ENCODE peak calls at places on chromosomes 3 and 15, in five cellular contexts. One of them, this sample, is unnamed.

GRCh38 chr3:192917508-192918274 is at the start of gene MB21D2:
- DNase-seq in astrocyte: peak; percentile 73
- DNase-seq in IMR-90: peak; percentile 80
- DNase-seq in CD8-positive, alpha-beta T cell: peak; percentile 21
- DNase-seq in PC-3: peak; percentile 83
- DNase-seq in this sample: peak; percentile 76

GRCh38 chr3:174253221-174253620 is 605.9 kb upstream of the NAALADL2 start:
- DNase-seq in CD8-positive, alpha-beta T cell: no peak
- DNase-seq in PC-3: no peak
- DNase-seq in astrocyte: no peak
- DNase-seq in IMR-90: no peak
- DNase-seq in this sample: no peak

GRCh38 chr3:66350601-66351000 is 129.8 kb downstream of the SLC25A26 start:
- DNase-seq in CD8-positive, alpha-beta T cell: no peak
- DNase-seq in IMR-90: peak; percentile 61
- DNase-seq in astrocyte: peak; percentile 64
- DNase-seq in PC-3: no peak
- DNase-seq in this sample: no peak

GRCh38 chr3:161559177-161559998 is 62.8 kb downstream of the OTOL1 start:
- DNase-seq in CD8-positive, alpha-beta T cell: no peak
- DNase-seq in IMR-90: peak; percentile 9
- DNase-seq in PC-3: peak; percentile 75
- DNase-seq in astrocyte: peak; percentile 45
- DNase-seq in this sample: no peak

GRCh38 chr3:110815008-110815583 is 256.5 kb upstream of the NECTIN3 start:
- DNase-seq in PC-3: peak; percentile 84
- DNase-seq in IMR-90: peak; percentile 92
- DNase-seq in CD8-positive, alpha-beta T cell: no peak
- DNase-seq in astrocyte: peak; percentile 93
- DNase-seq in this sample: no peak

GRCh38 chr15:62110000-62110851 is 43.4 kb downstream of the C2CD4A start:
- DNase-seq in CD8-positive, alpha-beta T cell: no peak
- DNase-seq in astrocyte: peak; percentile 68
- DNase-seq in PC-3: peak; percentile 80
- DNase-seq in IMR-90: peak; percentile 62
- DNase-seq in this sample: peak; percentile 31

GRCh38 chr3:30664449-30664848 is 58.0 kb downstream of the TGFBR2 start:
- DNase-seq in IMR-90: no peak
- DNase-seq in astrocyte: no peak
- DNase-seq in PC-3: no peak
- DNase-seq in CD8-positive, alpha-beta T cell: no peak
- DNase-seq in this sample: no peak

GRCh38 chr15:30925686-30926085 is 22.0 kb downstream of the FAN1 start:
- DNase-seq in CD8-positive, alpha-beta T cell: no peak
- DNase-seq in PC-3: no peak
- DNase-seq in IMR-90: no peak
- DNase-seq in astrocyte: no peak
- DNase-seq in this sample: no peak

GRCh38 chr15:45132844-45133560 is 3.2 kb downstream of the DUOX1 start:
- DNase-seq in CD8-positive, alpha-beta T cell: no peak
- DNase-seq in IMR-90: no peak
- DNase-seq in PC-3: peak; percentile 19
- DNase-seq in astrocyte: no peak
- DNase-seq in this sample: no peak

GRCh38 chr3:194421-194820 is 2.1 kb upstream of the CHL1 start:
- DNase-seq in astrocyte: no peak
- DNase-seq in IMR-90: no peak
- DNase-seq in PC-3: no peak
- DNase-seq in CD8-positive, alpha-beta T cell: no peak
- DNase-seq in this sample: no peak

GRCh38 chr3:190281308-190282051 is 40.8 kb downstream of the CLDN1 start:
- DNase-seq in IMR-90: peak; percentile 28
- DNase-seq in PC-3: no peak
- DNase-seq in astrocyte: no peak
- DNase-seq in CD8-positive, alpha-beta T cell: no peak
- DNase-seq in this sample: no peak

GRCh38 chr3:8805774-8806173 is 36.4 kb upstream of the OXTR start:
- DNase-seq in CD8-positive, alpha-beta T cell: no peak
- DNase-seq in PC-3: no peak
- DNase-seq in astrocyte: no peak
- DNase-seq in IMR-90: no peak
- DNase-seq in this sample: no peak

GRCh38 chr3:58522759-58523425 is 14.1 kb downstream of the ACOX2 start:
- DNase-seq in IMR-90: no peak
- DNase-seq in CD8-positive, alpha-beta T cell: no peak
- DNase-seq in astrocyte: no peak
- DNase-seq in PC-3: no peak
- DNase-seq in this sample: no peak

GRCh38 chr15:100769043-100769974 is 110.3 kb upstream of the ALDH1A3 start:
- DNase-seq in astrocyte: no peak
- DNase-seq in IMR-90: no peak
- DNase-seq in PC-3: no peak
- DNase-seq in CD8-positive, alpha-beta T cell: no peak
- DNase-seq in this sample: no peak

GRCh38 chr15:55775316-55775715 is 32.4 kb upstream of the PRTG start:
- DNase-seq in CD8-positive, alpha-beta T cell: no peak
- DNase-seq in astrocyte: no peak
- DNase-seq in PC-3: peak; percentile 27
- DNase-seq in IMR-90: no peak
- DNase-seq in this sample: no peak

GRCh38 chr3:40258555-40258954 is 51.0 kb upstream of the EIF1B start:
- DNase-seq in PC-3: peak; percentile 66
- DNase-seq in IMR-90: peak; percentile 2
- DNase-seq in astrocyte: peak; percentile 5
- DNase-seq in CD8-positive, alpha-beta T cell: no peak
- DNase-seq in this sample: no peak

GRCh38 chr15:99361541-99362185 is 110.4 kb downstream of the LRRC28 start:
- DNase-seq in PC-3: peak; percentile 51
- DNase-seq in astrocyte: no peak
- DNase-seq in IMR-90: peak; percentile 42
- DNase-seq in CD8-positive, alpha-beta T cell: no peak
- DNase-seq in this sample: no peak

GRCh38 chr3:156483426-156483825 is 71.5 kb downstream of the SSR3 start:
- DNase-seq in PC-3: peak; percentile 92
- DNase-seq in astrocyte: peak; percentile 90
- DNase-seq in CD8-positive, alpha-beta T cell: no peak
- DNase-seq in IMR-90: peak; percentile 86
- DNase-seq in this sample: no peak

GRCh38 chr3:94083261-94083660 is 20.4 kb downstream of the NSUN3 start:
- DNase-seq in astrocyte: no peak
- DNase-seq in CD8-positive, alpha-beta T cell: no peak
- DNase-seq in IMR-90: no peak
- DNase-seq in PC-3: no peak
- DNase-seq in this sample: no peak

GRCh38 chr3:45618081-45618509 is 23.5 kb downstream of the LIMD1 start:
- DNase-seq in PC-3: no peak
- DNase-seq in astrocyte: no peak
- DNase-seq in CD8-positive, alpha-beta T cell: no peak
- DNase-seq in IMR-90: peak; percentile 41
- DNase-seq in this sample: no peak

GRCh38 chr3:25428003-25428861 is at the start of gene RARB:
- DNase-seq in astrocyte: peak; percentile 95
- DNase-seq in PC-3: no peak
- DNase-seq in IMR-90: peak; percentile 81
- DNase-seq in CD8-positive, alpha-beta T cell: no peak
- DNase-seq in this sample: peak; percentile 79

GRCh38 chr15:95520922-95521321 is 809.6 kb upstream of the NR2F2 start:
- DNase-seq in CD8-positive, alpha-beta T cell: no peak
- DNase-seq in IMR-90: no peak
- DNase-seq in astrocyte: no peak
- DNase-seq in PC-3: no peak
- DNase-seq in this sample: no peak

GRCh38 chr3:197737319-197737649 is 580 bp upstream of the RUBCN start:
- DNase-seq in CD8-positive, alpha-beta T cell: no peak
- DNase-seq in astrocyte: no peak
- DNase-seq in PC-3: no peak
- DNase-seq in IMR-90: no peak
- DNase-seq in this sample: no peak

GRCh38 chr3:170721563-170721962 is 135.7 kb upstream of the SLC7A14 start:
- DNase-seq in PC-3: no peak
- DNase-seq in astrocyte: no peak
- DNase-seq in IMR-90: no peak
- DNase-seq in CD8-positive, alpha-beta T cell: no peak
- DNase-seq in this sample: no peak

GRCh38 chr3:44506961-44507360 is 29.5 kb upstream of the ZNF445 start:
- DNase-seq in IMR-90: no peak
- DNase-seq in astrocyte: no peak
- DNase-seq in PC-3: no peak
- DNase-seq in CD8-positive, alpha-beta T cell: no peak
- DNase-seq in this sample: no peak

GRCh38 chr3:60746043-60746638 is 505.1 kb downstream of the FHIT start:
- DNase-seq in PC-3: no peak
- DNase-seq in IMR-90: no peak
- DNase-seq in CD8-positive, alpha-beta T cell: no peak
- DNase-seq in astrocyte: no peak
- DNase-seq in this sample: no peak

GRCh38 chr3:2156244-2156847 is 57.7 kb downstream of the CNTN4 start:
- DNase-seq in astrocyte: no peak
- DNase-seq in CD8-positive, alpha-beta T cell: no peak
- DNase-seq in IMR-90: no peak
- DNase-seq in PC-3: peak; percentile 3
- DNase-seq in this sample: no peak

GRCh38 chr3:197482001-197482400 is 73.8 kb downstream of the BDH1 start:
- DNase-seq in IMR-90: peak; percentile 76
- DNase-seq in astrocyte: peak; percentile 74
- DNase-seq in PC-3: peak; percentile 58
- DNase-seq in CD8-positive, alpha-beta T cell: no peak
- DNase-seq in this sample: no peak

GRCh38 chr3:126133606-126134005 is 46.8 kb downstream of the ALDH1L1 start:
- DNase-seq in PC-3: no peak
- DNase-seq in CD8-positive, alpha-beta T cell: no peak
- DNase-seq in IMR-90: no peak
- DNase-seq in astrocyte: no peak
- DNase-seq in this sample: peak; percentile 8
- H3K27ac ChIP-seq in PC-3: no peak overlapping the region
- H3K27ac ChIP-seq in CD8-positive, alpha-beta T cell: no peak overlapping the region
- H3K27ac ChIP-seq in IMR-90: no peak overlapping the region
- H3K27ac ChIP-seq in astrocyte: no peak overlapping the region
- H3K27ac ChIP-seq in this sample: no peak overlapping the region

DNA sequence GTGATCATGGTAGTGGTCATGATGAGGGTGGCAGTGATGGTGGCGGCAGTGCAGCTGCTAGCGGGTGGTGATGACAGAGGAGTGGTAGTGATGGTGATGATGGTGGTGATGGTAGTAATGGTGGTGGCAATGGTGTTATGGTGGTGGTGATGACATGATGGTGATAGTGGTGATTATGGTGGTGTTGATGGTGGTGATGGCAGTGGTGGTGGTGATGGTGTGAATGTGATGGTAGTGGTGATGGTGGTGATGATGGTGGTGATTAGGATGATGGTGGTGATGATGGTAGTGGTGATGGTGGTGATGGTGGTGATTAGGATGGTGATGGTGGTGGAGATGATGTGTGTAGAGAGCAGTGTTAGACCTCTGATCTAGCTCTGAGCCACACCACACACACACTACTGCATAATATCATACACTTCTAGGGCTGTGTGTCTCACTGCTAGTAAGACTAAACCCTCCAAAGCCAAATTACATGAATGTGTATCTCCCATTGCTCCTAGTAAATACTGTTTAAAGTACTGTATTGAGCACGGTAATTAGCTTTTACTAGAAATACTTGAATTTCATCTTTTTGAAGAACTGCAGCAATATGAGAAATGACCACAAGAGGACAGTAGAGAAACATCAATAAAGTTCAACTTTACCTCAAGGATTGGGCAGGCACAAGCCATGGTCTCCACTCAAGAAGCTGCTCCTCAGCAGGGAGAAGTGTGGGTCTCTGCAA is 28.8 kb downstream of the TMED3 start:
- DNase-seq in PC-3: peak; percentile 66
- DNase-seq in CD8-positive, alpha-beta T cell: no peak
- DNase-seq in IMR-90: peak; percentile 60
- DNase-seq in astrocyte: peak; percentile 23
- DNase-seq in this sample: no peak
- TF ChIP-seq CTCF in PC-3: peak; percentile 87
- TF ChIP-seq CTCF in CD8-positive, alpha-beta T cell: peak; percentile 59
- TF ChIP-seq CTCF in IMR-90: peak; percentile 96
- TF ChIP-seq CTCF in astrocyte: peak; percentile 98
- TF ChIP-seq CTCF in this sample: peak; percentile 52

DNA sequence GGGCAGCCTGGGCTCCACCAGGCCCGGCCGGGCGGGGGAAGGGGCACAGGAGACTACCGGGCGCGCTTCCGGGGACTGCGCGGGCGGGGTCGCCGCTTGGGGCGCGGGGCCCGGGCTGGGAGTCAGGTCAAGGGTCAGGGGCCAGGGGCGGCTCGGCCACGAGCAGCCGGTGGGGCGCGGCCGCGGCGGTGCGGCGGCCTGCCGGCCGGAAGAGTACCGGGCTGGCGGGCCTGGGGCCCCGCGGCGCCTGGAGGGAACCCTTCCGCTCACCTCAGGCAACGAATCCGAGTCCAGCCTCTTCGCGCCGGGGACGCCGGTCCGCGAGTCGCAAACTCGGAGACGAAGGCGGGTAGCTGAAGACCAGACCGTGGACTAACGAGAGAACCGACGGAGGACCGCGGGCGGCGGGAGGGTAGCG is 217 bp downstream of the RHOA start:
- DNase-seq in CD8-positive, alpha-beta T cell: peak; percentile 38
- DNase-seq in astrocyte: no peak
- DNase-seq in PC-3: no peak
- DNase-seq in IMR-90: no peak
- DNase-seq in this sample: peak; percentile 53
- H3K4me1 ChIP-seq in CD8-positive, alpha-beta T cell: peaks cover 70% of the 10 kb centered on the region
- H3K4me1 ChIP-seq in astrocyte: peaks cover 29% of the 10 kb centered on the region
- H3K4me1 ChIP-seq in PC-3: peaks cover 28% of the 10 kb centered on the region
- H3K4me1 ChIP-seq in IMR-90: peaks cover 9% of the 10 kb centered on the region
- H3K4me1 ChIP-seq in this sample: peaks cover 13% of the 10 kb centered on the region

GRCh38 chr3:123447416-123447748 is 1.5 kb downstream of the ADCY5 start:
- DNase-seq in astrocyte: no peak
- DNase-seq in IMR-90: no peak
- DNase-seq in CD8-positive, alpha-beta T cell: no peak
- DNase-seq in PC-3: no peak
- DNase-seq in this sample: no peak
- H3K27ac ChIP-seq in astrocyte: no peak overlapping the region
- H3K27ac ChIP-seq in IMR-90: no peak overlapping the region
- H3K27ac ChIP-seq in CD8-positive, alpha-beta T cell: no peak overlapping the region
- H3K27ac ChIP-seq in PC-3: no peak overlapping the region
- H3K27ac ChIP-seq in this sample: peak overlapping the region; percentile 11

GRCh38 chr15:64193971-64194370 is 31.1 kb upstream of the PPIB start:
- DNase-seq in astrocyte: no peak
- DNase-seq in IMR-90: no peak
- DNase-seq in CD8-positive, alpha-beta T cell: no peak
- DNase-seq in PC-3: no peak
- DNase-seq in this sample: no peak
- TF ChIP-seq CTCF in astrocyte: no peak
- TF ChIP-seq CTCF in IMR-90: no peak
- TF ChIP-seq CTCF in CD8-positive, alpha-beta T cell: no peak
- TF ChIP-seq CTCF in PC-3: no peak
- TF ChIP-seq CTCF in this sample: no peak

This sample was measured in uterus.